ENCODE peak calls at places on chromosome 6, in four cellular contexts. H is stimulated activated CD4-positive, alpha-beta T cell treated with anti-CD3 and anti-CD28 coated beads, Interleukin-1b, Interleukin-23, amount 100 ng/mL, for 48 hours; C is nephron progenitor cell; J is WTC11. U is an unnamed sample.

GRCh38 chr6:170031684-170032121 is 259.2 kb downstream of the DLL1 start:
- DNase-seq in H (no peak), C (no peak), J (peak), U (no peak)

GRCh38 chr6:117496383-117496990 is 14.0 kb downstream of the DCBLD1 start:
- DNase-seq in H (no peak), C (no peak), J (no peak), U (no peak)

GRCh38 chr6:168666170-168666569 is 225.2 kb downstream of the SMOC2 start:
- DNase-seq in H (no peak), C (no peak), J (no peak), U (no peak)

GRCh38 chr6:112466378-112467151 is 119.4 kb downstream of the RFPL4B start:
- DNase-seq in H (no peak), C (no peak), J (no peak), U (no peak)

GRCh38 chr6:133705731-133706130 is 183.2 kb upstream of the TCF21 start:
- DNase-seq in H (no peak), C (no peak), J (no peak), U (no peak)

GRCh38 chr6:11172501-11173337 is 59.7 kb downstream of the NEDD9 start:
- DNase-seq in H (peak), C (peak), J (peak), U (peak)

GRCh38 chr6:12578751-12579150 is 137.8 kb upstream of the PHACTR1 start:
- DNase-seq in H (no peak), C (no peak), J (no peak), U (no peak)

GRCh38 chr6:164243012-164243610 is 828.6 kb downstream of the QKI start:
- DNase-seq in H (no peak), C (no peak), J (no peak), U (no peak)

GRCh38 chr6:170344631-170345576 is 38.3 kb downstream of the FAM120B start:
- DNase-seq in H (peak), C (no peak), J (no peak), U (peak)

GRCh38 chr6:29527564-29527963 is 32.0 kb downstream of the UBD start:
- DNase-seq in H (no peak), C (no peak), J (no peak), U (no peak)

GRCh38 chr6:11894212-11894611 is 115.6 kb upstream of the ADTRP start:
- DNase-seq in H (no peak), C (no peak), J (no peak), U (no peak)

GRCh38 chr6:54244430-54244829 is 63.8 kb upstream of the TINAG start:
- DNase-seq in H (no peak), C (no peak), J (no peak), U (peak)

GRCh38 chr6:121366184-121366521 is 31.9 kb upstream of the TBC1D32 start:
- DNase-seq in H (no peak), C (no peak), J (no peak), U (no peak)

GRCh38 chr6:83546636-83547035 is 34.3 kb downstream of the PRSS35 start:
- DNase-seq in H (no peak), C (no peak), J (no peak), U (no peak)

GRCh38 chr6:121382467-121383121 is 48.3 kb upstream of the TBC1D32 start:
- DNase-seq in H (no peak), C (no peak), J (no peak), U (no peak)

GRCh38 chr6:130127195-130127594 is 95.6 kb downstream of the SAMD3 start:
- DNase-seq in H (no peak), C (no peak), J (no peak), U (no peak)

GRCh38 chr6:28002181-28002580 is 45.1 kb downstream of the OR2B6 start:
- DNase-seq in H (no peak), C (peak), J (no peak), U (no peak)

GRCh38 chr6:169853196-169854082 is 102.0 kb downstream of the ERMARD start:
- DNase-seq in H (no peak), C (no peak), J (no peak), U (no peak)

GRCh38 chr6:145809211-145809610 is 5.4 kb downstream of the FBXO30 start:
- DNase-seq in H (no peak), C (no peak), J (no peak), U (no peak)

GRCh38 chr6:75084872-75085381 is 120.9 kb downstream of the COL12A1 start:
- DNase-seq in H (no peak), C (peak), J (peak), U (no peak)

GRCh38 chr6:128659878-128660622 is 139.7 kb upstream of the PTPRK start:
- DNase-seq in H (no peak), C (no peak), J (no peak), U (no peak)

GRCh38 chr6:90388395-90388794 is 91.8 kb upstream of the BACH2 start:
- DNase-seq in H (peak), C (no peak), J (no peak), U (no peak)

GRCh38 chr6:79601020-79601609 is 30.0 kb upstream of the SH3BGRL2 start:
- DNase-seq in H (no peak), C (no peak), J (no peak), U (no peak)

GRCh38 chr6:2861822-2862164 is 20.1 kb upstream of the SERPINB1 start:
- DNase-seq in H (no peak), C (no peak), J (no peak), U (no peak)

U was measured in iPS-NIHi11.